ENCODE peak calls at places on chromosomes 3 and 15, in nine cellular contexts. R is hepatocyte, J is GM23248, Y is SK-N-SH, O is GM23338, E is HCT116, C is neural progenitor cell, A is MM.1S, T is OCI-LY7. M is an unnamed sample.

GRCh38 chr3:51242939-51243338 is 142.2 kb upstream of the MANF start:
- DNase-seq in R (no peak), J (no peak), Y (no peak), O (no peak), E (no peak), C (no peak), A (no peak), T (no peak), M (no peak)

GRCh38 chr3:56612146-56612545 is 55.2 kb downstream of the CCDC66 start:
- DNase-seq in R (no peak), J (no peak), Y (no peak), O (no peak), E (no peak), C (no peak), A (no peak), T (no peak), M (no peak)

GRCh38 chr3:101325393-101326134 is 5.2 kb upstream of the IMPG2 start:
- DNase-seq in R (no peak), J (no peak), Y (no peak), O (no peak), E (no peak), C (no peak), A (no peak), T (no peak), M (no peak)

GRCh38 chr3:135325096-135325495 is 530.0 kb downstream of the EPHB1 start:
- DNase-seq in R (no peak), J (no peak), Y (no peak), O (no peak), E (no peak), C (no peak), A (no peak), T (no peak), M (no peak)

GRCh38 chr15:90059208-90059985 is 42.9 kb downstream of the IDH2 start:
- DNase-seq in R (peak; percentile 50), J (no peak), Y (no peak), O (peak; percentile 66), E (no peak), C (no peak), A (peak; percentile 96), T (peak; percentile 95), M (no peak)

GRCh38 chr15:95085056-95085455 is 853.7 kb downstream of the MCTP2 start:
- DNase-seq in R (peak; percentile 28), J (no peak), Y (no peak), O (no peak), E (no peak), C (no peak), A (no peak), T (no peak), M (no peak)

GRCh38 chr3:182716114-182716688 is 77.1 kb upstream of the ATP11B start:
- DNase-seq in R (peak; percentile 17), J (no peak), Y (no peak), O (no peak), E (no peak), C (no peak), A (peak; percentile 61), T (peak; percentile 26), M (no peak)

GRCh38 chr3:112293368-112294321 is at the start of gene SLC9C1:
- DNase-seq in R (peak; percentile 81), J (peak; percentile 78), Y (peak; percentile 54), O (peak; percentile 89), E (peak; percentile 69), C (peak; percentile 74), A (peak; percentile 85), T (peak; percentile 86), M (peak; percentile 82)

GRCh38 chr3:42129014-42129953 is 38.1 kb downstream of the TRAK1 start:
- DNase-seq in R (peak; percentile 50), J (peak; percentile 34), Y (no peak), O (peak; percentile 33), E (peak; percentile 37), C (no peak), A (no peak), T (peak; percentile 66), M (peak; percentile 89)

DNA sequence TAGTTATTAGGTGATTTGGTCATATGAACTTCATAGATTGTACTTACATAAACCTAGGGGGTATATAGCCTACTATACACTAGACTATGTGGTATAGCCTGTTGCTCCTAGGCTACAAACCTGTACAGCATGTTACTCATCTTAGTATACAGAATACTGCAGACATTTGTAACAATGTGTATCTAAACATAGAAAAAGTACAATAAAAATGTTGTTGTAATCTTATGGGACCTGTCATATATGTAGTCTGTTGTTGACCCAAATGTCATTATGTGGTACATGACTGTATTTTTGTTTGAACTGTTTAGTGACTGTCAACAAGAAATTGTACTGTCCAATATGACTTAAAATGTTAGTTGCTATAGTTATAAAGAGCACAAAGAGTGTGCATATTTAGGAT is 69.8 kb downstream of the TCF12 start:
- DNase-seq in R (no peak), J (no peak), Y (no peak), O (no peak), E (no peak), C (no peak), A (no peak), T (no peak), M (peak; percentile 14)
- H3K4me1 ChIP-seq in R (peaks cover 21% of the 10 kb centered on the region), J (peaks cover 67% of the 10 kb centered on the region), Y (peaks cover 60% of the 10 kb centered on the region), O (peaks cover 30% of the 10 kb centered on the region), E (no peaks in the 10 kb centered on the region), C (peaks cover 13% of the 10 kb centered on the region), A (no peaks in the 10 kb centered on the region), T (peaks cover 23% of the 10 kb centered on the region), M (peaks cover 32% of the 10 kb centered on the region)

GRCh38 chr3:11509175-11510000 is 134.3 kb downstream of the VGLL4 start:
- DNase-seq in R (peak; percentile 88), J (peak; percentile 93), Y (peak; percentile 81), O (peak; percentile 57), E (no peak), C (peak; percentile 60), A (no peak), T (peak; percentile 11), M (peak; percentile 58)

GRCh38 chr3:11517601-11518000 is 126.1 kb downstream of the VGLL4 start:
- DNase-seq in R (no peak), J (no peak), Y (no peak), O (no peak), E (no peak), C (no peak), A (no peak), T (no peak), M (no peak)

GRCh38 chr3:11514191-11514770 is 129.4 kb downstream of the VGLL4 start:
- DNase-seq in R (peak; percentile 56), J (peak; percentile 94), Y (no peak), O (no peak), E (no peak), C (no peak), A (no peak), T (no peak), M (peak; percentile 88)

GRCh38 chr3:11510001-11510760 is 133.5 kb downstream of the VGLL4 start:
- DNase-seq in R (no peak), J (no peak), Y (peak; percentile 41), O (no peak), E (no peak), C (peak; percentile 30), A (no peak), T (peak; percentile 82), M (no peak)

DNA sequence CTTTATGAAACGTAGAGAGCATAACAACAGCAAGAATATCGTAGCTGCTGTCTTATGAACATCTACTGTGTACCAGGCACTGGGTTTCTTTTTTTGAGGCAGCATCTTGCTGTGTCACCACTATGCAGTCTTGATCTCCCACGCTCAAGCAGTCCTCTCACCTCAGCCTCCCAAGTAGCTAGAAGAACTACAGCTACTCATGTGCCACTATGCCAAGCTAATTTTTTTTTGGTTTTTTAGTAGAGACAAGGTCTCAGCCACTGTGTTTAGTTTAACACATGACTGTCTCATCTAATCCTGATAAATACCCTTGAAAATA is 129.9 kb downstream of the VGLL4 start:
- DNase-seq in R (no peak), J (no peak), Y (no peak), O (no peak), E (no peak), C (no peak), A (no peak), T (no peak), M (no peak)
- H3K4me2 ChIP-seq in R (no peak overlapping the region), J (peak overlapping the region; percentile 55), Y (peak overlapping the region; percentile 43), O (no peak overlapping the region), E (no peak overlapping the region), C (no peak overlapping the region), A (no peak overlapping the region), T (no peak overlapping the region), M (peak overlapping the region; percentile 26)

DNA sequence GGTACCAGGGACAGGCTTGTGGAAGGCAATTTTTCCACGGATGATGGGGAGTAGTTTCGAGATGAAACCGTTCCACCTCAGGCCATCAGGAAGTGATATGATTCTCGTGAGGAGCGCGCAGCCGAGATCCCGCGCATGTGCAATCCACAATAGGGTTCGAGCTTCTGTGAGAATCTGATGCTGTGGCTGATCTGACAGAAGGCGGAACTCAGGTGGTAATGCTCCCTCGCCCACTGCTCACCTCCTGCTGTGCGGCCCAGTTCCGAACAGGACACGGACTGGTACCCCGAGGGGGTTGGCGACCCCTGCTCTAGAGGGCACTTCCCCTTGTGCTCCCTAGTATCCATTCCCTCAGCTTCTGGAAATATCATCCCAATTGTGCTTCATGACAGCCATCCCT is 99.9 kb downstream of the PLD1 start:
- DNase-seq in R (no peak), J (no peak), Y (no peak), O (no peak), E (no peak), C (no peak), A (no peak), T (no peak), M (no peak)
- TF ChIP-seq EZH2phosphoT487 in R (no peak), J (no peak), Y (no peak), O (no peak), E (no peak), C (no peak), A (no peak), T (no peak), M (no peak)

GRCh38 chr3:14676881-14677280 is 1.9 kb downstream of the C3orf20 start:
- DNase-seq in R (no peak), J (no peak), Y (peak; percentile 52), O (no peak), E (no peak), C (no peak), A (no peak), T (no peak), M (no peak)

GRCh38 chr3:14680115-14680514 is 5.2 kb downstream of the C3orf20 start:
- DNase-seq in R (no peak), J (no peak), Y (no peak), O (no peak), E (no peak), C (no peak), A (no peak), T (no peak), M (no peak)

GRCh38 chr3:14674841-14675240 is at the start of gene C3orf20:
- DNase-seq in R (no peak), J (no peak), Y (no peak), O (no peak), E (no peak), C (no peak), A (no peak), T (no peak), M (no peak)

GRCh38 chr3:14680716-14681115 is 5.8 kb downstream of the C3orf20 start:
- DNase-seq in R (no peak), J (no peak), Y (no peak), O (no peak), E (no peak), C (no peak), A (no peak), T (no peak), M (peak; percentile 30)

DNA sequence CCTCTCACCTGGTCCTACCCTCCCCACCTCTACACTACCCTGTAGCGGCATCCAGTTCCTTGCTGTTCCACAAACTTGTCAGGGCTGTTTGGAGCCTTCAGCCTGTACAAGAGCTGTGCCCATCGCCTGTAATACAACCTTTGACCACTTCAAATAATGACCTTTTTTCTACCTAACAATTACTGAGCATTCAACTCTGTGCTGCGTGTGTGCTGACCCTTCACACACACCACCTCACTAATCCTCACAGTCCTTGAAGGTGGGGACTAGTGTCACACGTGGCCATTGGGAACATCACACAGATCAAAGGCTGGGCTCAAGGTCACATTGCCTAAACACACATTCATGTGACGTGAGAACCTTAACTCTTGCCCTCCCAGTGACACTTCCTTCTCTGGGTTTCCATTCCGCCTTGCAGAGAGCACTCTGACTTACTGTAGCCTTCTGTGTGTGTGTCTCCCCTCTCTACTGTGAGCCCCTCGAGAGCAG is 3.1 kb downstream of the C3orf20 start:
- DNase-seq in R (peak; percentile 39), J (no peak), Y (no peak), O (peak; percentile 27), E (no peak), C (no peak), A (no peak), T (no peak), M (no peak)
- H3K4me1 ChIP-seq in R (peaks cover 8% of the 10 kb centered on the region), J (no peaks in the 10 kb centered on the region), Y (no peaks in the 10 kb centered on the region), O (no peaks in the 10 kb centered on the region), E (no peaks in the 10 kb centered on the region), C (no peaks in the 10 kb centered on the region), A (no peaks in the 10 kb centered on the region), T (peaks cover 9% of the 10 kb centered on the region), M (no peaks in the 10 kb centered on the region)